ENCODE peak calls at places on chromosomes 1 and 21, in four cellular contexts. X is A549, U is IMR-90, L is K562. I is an unnamed sample.

GRCh38 chr1:53532912-53533311 is 73.7 kb downstream of the DMRTB1 start:
- DNase-seq in X (no peak), U (no peak), L (no peak), I (no peak)

GRCh38 chr1:157775101-157775870 is 1.6 kb downstream of the FCRL2 start:
- DNase-seq in X (no peak), U (no peak), L (no peak), I (no peak)

GRCh38 chr1:94236630-94237290 is 624 bp downstream of the ARHGAP29 start:
- DNase-seq in X (peak), U (peak), L (no peak), I (no peak)

GRCh38 chr1:234851450-234852438 is 241.8 kb upstream of the IRF2BP2 start:
- DNase-seq in X (peak), U (peak), L (peak), I (no peak)

GRCh38 chr1:223819730-223820514 is 25.8 kb downstream of the TP53BP2 start:
- DNase-seq in X (peak), U (peak), L (no peak), I (no peak)

GRCh38 chr1:224616761-224617409 is 768 bp downstream of the CNIH3 start:
- DNase-seq in X (no peak), U (no peak), L (no peak), I (no peak)

GRCh38 chr1:19388980-19389379 is 76.9 kb downstream of the SLC66A1 start:
- DNase-seq in X (no peak), U (no peak), L (no peak), I (no peak)

GRCh38 chr21:34345091-34345871 is 18.5 kb upstream of the KCNE2 start:
- DNase-seq in X (no peak), U (peak), L (no peak), I (no peak)

GRCh38 chr1:186059752-186060151 is 315.3 kb downstream of the TPR start:
- DNase-seq in X (no peak), U (no peak), L (no peak), I (no peak)

GRCh38 chr1:165117482-165117881 is 239.0 kb downstream of the LMX1A start:
- DNase-seq in X (no peak), U (no peak), L (no peak), I (no peak)

GRCh38 chr1:43644558-43644957 is 5.4 kb upstream of the KDM4A start:
- DNase-seq in X (no peak), U (no peak), L (no peak), I (no peak)

GRCh38 chr1:212949771-212950170 is 570 bp upstream of the VASH2 start:
- DNase-seq in X (no peak), U (no peak), L (no peak), I (no peak)

GRCh38 chr1:190022709-190023108 is 455.0 kb downstream of the BRINP3 start:
- DNase-seq in X (peak), U (peak), L (peak), I (no peak)

GRCh38 chr1:109631513-109632260 is 12.1 kb downstream of the AMPD2 start:
- DNase-seq in X (no peak), U (no peak), L (no peak), I (no peak)

GRCh38 chr1:35390600-35391494 is 122.3 kb downstream of the ZMYM4 start:
- DNase-seq in X (no peak), U (peak), L (no peak), I (no peak)

GRCh38 chr1:35615440-35615839 is 25.9 kb downstream of the PSMB2 start:
- DNase-seq in X (no peak), U (no peak), L (no peak), I (no peak)

GRCh38 chr1:234214129-234214910 is 158.9 kb upstream of the COA6 start:
- DNase-seq in X (no peak), U (peak), L (no peak), I (no peak)

GRCh38 chr1:230986976-230987375 is 8.1 kb downstream of the ARV1 start:
- DNase-seq in X (peak), U (peak), L (peak), I (no peak)

GRCh38 chr1:175742790-175743459 is 470 bp downstream of the TNR start:
- DNase-seq in X (peak), U (peak), L (peak), I (peak)

GRCh38 chr21:42830456-42831455 is 48.6 kb downstream of the WDR4 start:
- DNase-seq in X (no peak), U (no peak), L (no peak), I (no peak)

GRCh38 chr1:220528679-220529529 is 968 bp downstream of the MARK1 start:
- DNase-seq in X (no peak), U (no peak), L (no peak), I (no peak)

GRCh38 chr21:42221581-42222345 is 2.8 kb downstream of the ABCG1 start:
- DNase-seq in X (no peak), U (peak), L (no peak), I (no peak)

GRCh38 chr1:11761988-11762406 is at the start of gene C1orf167:
- DNase-seq in X (no peak), U (no peak), L (peak), I (no peak)

GRCh38 chr1:66210653-66211052 is 323.3 kb upstream of the SGIP1 start:
- DNase-seq in X (no peak), U (peak), L (no peak), I (no peak)

GRCh38 chr21:29064850-29065481 is 8.5 kb downstream of the CCT8 start:
- DNase-seq in X (no peak), U (no peak), L (no peak), I (no peak)

GRCh38 chr1:209199371-209199770 is 384.1 kb upstream of the CAMK1G start:
- DNase-seq in X (no peak), U (no peak), L (no peak), I (no peak)

DNA sequence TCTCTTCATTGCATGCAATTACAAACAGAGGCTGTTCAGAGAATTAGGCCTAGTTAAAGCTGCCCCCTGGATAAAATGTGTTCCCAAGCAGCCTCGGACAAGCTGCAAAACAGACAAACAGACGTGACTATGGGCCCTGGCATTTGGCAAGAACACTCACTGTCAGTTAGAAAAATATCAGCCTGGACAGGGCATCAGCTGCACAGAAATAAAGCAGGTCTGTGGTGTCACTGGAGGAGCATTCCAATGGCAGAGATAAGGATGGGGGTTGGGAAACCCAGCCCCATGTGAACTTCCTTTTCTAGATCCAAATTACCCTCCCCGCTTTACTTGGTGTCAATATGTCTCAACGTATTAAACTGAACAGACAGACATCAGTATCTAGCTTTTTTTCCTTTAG is 177.1 kb downstream of the GPATCH2 start:
- DNase-seq in X (no peak), U (no peak), L (no peak), I (no peak)
- TF ChIP-seq BHLHE40 in X (no peak), U (no peak), L (no peak), I (no peak)

GRCh38 chr1:93207211-93207610 is 26.7 kb downstream of the CCDC18 start:
- DNase-seq in X (no peak), U (no peak), L (no peak), I (no peak)
- TF ChIP-seq MAFK in X (no peak), U (no peak), L (no peak), I (no peak)

DNA sequence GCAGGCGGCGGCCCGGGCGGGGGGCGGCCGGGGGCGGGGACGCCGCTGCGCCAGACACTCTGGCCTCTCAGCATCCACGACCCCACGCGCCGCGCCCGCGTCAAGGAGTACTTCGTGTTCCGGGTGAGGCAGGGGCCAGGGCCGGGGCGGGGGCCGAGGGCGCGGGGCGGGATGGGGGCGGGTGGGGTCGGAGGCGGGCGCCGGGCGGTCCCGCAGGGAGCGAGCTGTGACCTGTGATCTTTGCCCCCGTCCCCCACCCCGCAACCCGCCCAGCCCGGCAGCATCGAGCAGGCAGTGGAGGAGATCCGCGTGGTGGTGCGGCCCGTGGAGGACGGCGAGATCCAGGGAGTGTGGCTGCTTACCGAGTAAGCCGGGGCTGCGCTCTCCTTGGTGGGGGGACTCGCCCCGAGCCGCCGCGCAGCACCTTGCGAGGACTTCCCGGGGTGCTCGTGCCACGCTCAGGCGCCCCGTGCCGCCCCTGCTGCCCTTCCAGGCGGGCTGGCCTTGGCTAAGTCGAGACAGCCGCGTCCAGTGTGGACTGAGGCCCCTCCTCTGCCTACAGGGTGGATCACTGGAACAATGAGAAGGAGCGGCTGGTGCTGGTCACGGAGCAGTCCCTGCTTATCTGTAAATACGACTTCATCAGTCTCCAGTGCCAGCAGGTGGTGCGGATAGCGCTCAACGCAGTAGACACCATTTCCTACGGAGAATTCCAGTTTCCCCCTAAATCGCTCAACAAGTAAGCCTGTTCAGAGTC is 514 bp downstream of the TPRG1L start:
- DNase-seq in X (peak), U (peak), L (peak), I (peak)
- TF ChIP-seq BHLHE40 in X (no peak), U (peak), L (peak), I (peak)

GRCh38 chr1:229897540-229897939 is 169.5 kb upstream of the GALNT2 start:
- DNase-seq in X (no peak), U (no peak), L (no peak), I (no peak)
- TF ChIP-seq MAFK in X (no peak), U (no peak), L (no peak), I (no peak)

GRCh38 chr1:215905493-215906095 is 338.5 kb downstream of the KCTD3 start:
- DNase-seq in X (no peak), U (peak), L (no peak), I (no peak)
- TF ChIP-seq BHLHE40 in X (no peak), U (no peak), L (no peak), I (no peak)

I was measured in HepG2.